ENCODE peak calls at places on chromosomes 6 and 20, in five cellular contexts. One of them, this sample, is unnamed. For H3K4me1, the result is how much of the 10 kb centered on the place peaks cover.

GRCh38 chr6:106434530-106434929 is 74.0 kb downstream of the CRYBG1 start:
- DNase-seq in ovary: no peak
- DNase-seq in prostate gland: no peak
- DNase-seq in suprapubic skin: no peak
- DNase-seq in A549: no peak
- DNase-seq in this sample: no peak

GRCh38 chr20:37407573-37408002 is 61.6 kb downstream of the SRC start:
- DNase-seq in ovary: peak
- DNase-seq in prostate gland: no peak
- DNase-seq in suprapubic skin: no peak
- DNase-seq in A549: no peak
- DNase-seq in this sample: peak

GRCh38 chr6:21811484-21811883 is 217.9 kb downstream of the SOX4 start:
- DNase-seq in ovary: no peak
- DNase-seq in prostate gland: no peak
- DNase-seq in suprapubic skin: no peak
- DNase-seq in A549: no peak
- DNase-seq in this sample: no peak

GRCh38 chr20:19661717-19662637 is 96.1 kb upstream of the RIN2 start:
- DNase-seq in ovary: peak
- DNase-seq in prostate gland: peak
- DNase-seq in suprapubic skin: peak
- DNase-seq in A549: peak
- DNase-seq in this sample: peak

GRCh38 chr6:130713144-130713543 is 114.1 kb upstream of the SMLR1 start:
- DNase-seq in ovary: no peak
- DNase-seq in prostate gland: no peak
- DNase-seq in suprapubic skin: no peak
- DNase-seq in A549: no peak
- DNase-seq in this sample: no peak

GRCh38 chr6:73774311-73774766 is 78.3 kb downstream of the CD109 start:
- DNase-seq in ovary: no peak
- DNase-seq in prostate gland: no peak
- DNase-seq in suprapubic skin: no peak
- DNase-seq in A549: peak
- DNase-seq in this sample: peak

GRCh38 chr6:7590918-7591302 is 912 bp downstream of the SNRNP48 start:
- DNase-seq in ovary: no peak
- DNase-seq in prostate gland: no peak
- DNase-seq in suprapubic skin: no peak
- DNase-seq in A549: no peak
- DNase-seq in this sample: no peak

GRCh38 chr20:38523697-38524096 is 51.1 kb downstream of the RALGAPB start:
- DNase-seq in ovary: no peak
- DNase-seq in prostate gland: no peak
- DNase-seq in suprapubic skin: no peak
- DNase-seq in A549: peak
- DNase-seq in this sample: no peak

GRCh38 chr20:22312744-22313346 is 271.5 kb downstream of the FOXA2 start:
- DNase-seq in ovary: no peak
- DNase-seq in prostate gland: peak
- DNase-seq in suprapubic skin: no peak
- DNase-seq in A549: peak
- DNase-seq in this sample: peak

GRCh38 chr20:6641012-6641411 is 126.5 kb upstream of the BMP2 start:
- DNase-seq in ovary: no peak
- DNase-seq in prostate gland: no peak
- DNase-seq in suprapubic skin: no peak
- DNase-seq in A549: no peak
- DNase-seq in this sample: no peak

GRCh38 chr6:114108119-114109002 is 137.4 kb upstream of the HDAC2 start:
- DNase-seq in ovary: peak
- DNase-seq in prostate gland: peak
- DNase-seq in suprapubic skin: no peak
- DNase-seq in A549: peak
- DNase-seq in this sample: peak

GRCh38 chr6:89768324-89768723 is 51.3 kb downstream of the MDN1 start:
- DNase-seq in ovary: no peak
- DNase-seq in prostate gland: no peak
- DNase-seq in suprapubic skin: no peak
- DNase-seq in A549: no peak
- DNase-seq in this sample: no peak

GRCh38 chr6:100719883-100720682 is 161.0 kb downstream of the ASCC3 start:
- DNase-seq in ovary: no peak
- DNase-seq in prostate gland: no peak
- DNase-seq in suprapubic skin: no peak
- DNase-seq in A549: peak
- DNase-seq in this sample: no peak

GRCh38 chr6:40907198-40907701 is 131.8 kb downstream of the UNC5CL start:
- DNase-seq in ovary: peak
- DNase-seq in prostate gland: peak
- DNase-seq in suprapubic skin: no peak
- DNase-seq in A549: peak
- DNase-seq in this sample: peak

GRCh38 chr20:50038574-50038991 is 55.8 kb downstream of the SNAI1 start:
- DNase-seq in ovary: no peak
- DNase-seq in prostate gland: no peak
- DNase-seq in suprapubic skin: no peak
- DNase-seq in A549: no peak
- DNase-seq in this sample: no peak

GRCh38 chr6:163718537-163718936 is 304.0 kb downstream of the QKI start:
- DNase-seq in ovary: no peak
- DNase-seq in prostate gland: no peak
- DNase-seq in suprapubic skin: no peak
- DNase-seq in A549: no peak
- DNase-seq in this sample: no peak

GRCh38 chr6:3202999-3203696 is 24.3 kb downstream of the TUBB2B start:
- DNase-seq in ovary: no peak
- DNase-seq in prostate gland: no peak
- DNase-seq in suprapubic skin: no peak
- DNase-seq in A549: no peak
- DNase-seq in this sample: no peak

GRCh38 chr20:36888880-36889516 is 13.1 kb downstream of the TLDC2 start:
- DNase-seq in ovary: no peak
- DNase-seq in prostate gland: no peak
- DNase-seq in suprapubic skin: no peak
- DNase-seq in A549: no peak
- DNase-seq in this sample: no peak

GRCh38 chr6:128161839-128162238 is 261.0 kb upstream of the THEMIS start:
- DNase-seq in ovary: no peak
- DNase-seq in prostate gland: no peak
- DNase-seq in suprapubic skin: no peak
- DNase-seq in A549: no peak
- DNase-seq in this sample: no peak

GRCh38 chr20:47921306-47922279 is 136.3 kb upstream of the SULF2 start:
- DNase-seq in ovary: no peak
- DNase-seq in prostate gland: no peak
- DNase-seq in suprapubic skin: no peak
- DNase-seq in A549: no peak
- DNase-seq in this sample: no peak

GRCh38 chr6:71619836-71620235 is 266.5 kb upstream of the RIMS1 start:
- DNase-seq in ovary: no peak
- DNase-seq in prostate gland: no peak
- DNase-seq in suprapubic skin: no peak
- DNase-seq in A549: no peak
- DNase-seq in this sample: no peak

GRCh38 chr6:109892451-109893435 is 85.4 kb upstream of the GPR6 start:
- DNase-seq in ovary: no peak
- DNase-seq in prostate gland: peak
- DNase-seq in suprapubic skin: no peak
- DNase-seq in A549: no peak
- DNase-seq in this sample: peak

GRCh38 chr20:25580711-25581110 is 4.6 kb downstream of the NINL start:
- DNase-seq in ovary: no peak
- DNase-seq in prostate gland: no peak
- DNase-seq in suprapubic skin: no peak
- DNase-seq in A549: no peak
- DNase-seq in this sample: no peak

GRCh38 chr20:58140787-58141396 is 87.6 kb downstream of the ANKRD60 start:
- DNase-seq in ovary: no peak
- DNase-seq in prostate gland: no peak
- DNase-seq in suprapubic skin: no peak
- DNase-seq in A549: no peak
- DNase-seq in this sample: no peak

GRCh38 chr6:17484201-17484606 is 90.8 kb downstream of the CAP2 start:
- DNase-seq in ovary: no peak
- DNase-seq in prostate gland: no peak
- DNase-seq in suprapubic skin: no peak
- DNase-seq in A549: no peak
- DNase-seq in this sample: no peak

GRCh38 chr6:138440758-138441362 is 36.8 kb downstream of the HEBP2 start:
- DNase-seq in ovary: no peak
- DNase-seq in prostate gland: no peak
- DNase-seq in suprapubic skin: no peak
- DNase-seq in A549: no peak
- DNase-seq in this sample: no peak

GRCh38 chr6:11770546-11771466 is 7.8 kb downstream of the ADTRP start:
- DNase-seq in ovary: peak
- DNase-seq in prostate gland: peak
- DNase-seq in suprapubic skin: peak
- DNase-seq in A549: peak
- DNase-seq in this sample: peak

GRCh38 chr6:11772109-11772830 is 6.3 kb downstream of the ADTRP start:
- DNase-seq in ovary: no peak
- DNase-seq in prostate gland: peak
- DNase-seq in suprapubic skin: peak
- DNase-seq in A549: peak
- DNase-seq in this sample: no peak

GRCh38 chr6:11773013-11773412 is 5.6 kb downstream of the ADTRP start:
- DNase-seq in ovary: no peak
- DNase-seq in prostate gland: no peak
- DNase-seq in suprapubic skin: no peak
- DNase-seq in A549: no peak
- DNase-seq in this sample: no peak

GRCh38 chr6:11769816-11770545 is 8.6 kb downstream of the ADTRP start:
- DNase-seq in ovary: no peak
- DNase-seq in prostate gland: no peak
- DNase-seq in suprapubic skin: no peak
- DNase-seq in A549: no peak
- DNase-seq in this sample: no peak

GRCh38 chr6:11771473-11772048 is 7.0 kb downstream of the ADTRP start:
- DNase-seq in ovary: no peak
- DNase-seq in prostate gland: no peak
- DNase-seq in suprapubic skin: no peak
- DNase-seq in A549: no peak
- DNase-seq in this sample: no peak
- H3K4me1 ChIP-seq in ovary: under half
- H3K4me1 ChIP-seq in prostate gland: under half
- H3K4me1 ChIP-seq in suprapubic skin: half or more
- H3K4me1 ChIP-seq in A549: half or more
- H3K4me1 ChIP-seq in this sample: under half

GRCh38 chr6:26232306-26232949 is 132.6 kb upstream of the BTN3A2 start:
- DNase-seq in ovary: no peak
- DNase-seq in prostate gland: no peak
- DNase-seq in suprapubic skin: no peak
- DNase-seq in A549: no peak
- DNase-seq in this sample: no peak

GRCh38 chr6:26235240-26235730 is 129.7 kb upstream of the BTN3A2 start:
- DNase-seq in ovary: no peak
- DNase-seq in prostate gland: no peak
- DNase-seq in suprapubic skin: no peak
- DNase-seq in A549: peak
- DNase-seq in this sample: no peak

GRCh38 chr6:26234421-26235239 is 130.4 kb upstream of the BTN3A2 start:
- DNase-seq in ovary: no peak
- DNase-seq in prostate gland: peak
- DNase-seq in suprapubic skin: no peak
- DNase-seq in A549: peak
- DNase-seq in this sample: peak

GRCh38 chr6:26232950-26233607 is 131.9 kb upstream of the BTN3A2 start:
- DNase-seq in ovary: no peak
- DNase-seq in prostate gland: no peak
- DNase-seq in suprapubic skin: no peak
- DNase-seq in A549: peak
- DNase-seq in this sample: no peak

DNA sequence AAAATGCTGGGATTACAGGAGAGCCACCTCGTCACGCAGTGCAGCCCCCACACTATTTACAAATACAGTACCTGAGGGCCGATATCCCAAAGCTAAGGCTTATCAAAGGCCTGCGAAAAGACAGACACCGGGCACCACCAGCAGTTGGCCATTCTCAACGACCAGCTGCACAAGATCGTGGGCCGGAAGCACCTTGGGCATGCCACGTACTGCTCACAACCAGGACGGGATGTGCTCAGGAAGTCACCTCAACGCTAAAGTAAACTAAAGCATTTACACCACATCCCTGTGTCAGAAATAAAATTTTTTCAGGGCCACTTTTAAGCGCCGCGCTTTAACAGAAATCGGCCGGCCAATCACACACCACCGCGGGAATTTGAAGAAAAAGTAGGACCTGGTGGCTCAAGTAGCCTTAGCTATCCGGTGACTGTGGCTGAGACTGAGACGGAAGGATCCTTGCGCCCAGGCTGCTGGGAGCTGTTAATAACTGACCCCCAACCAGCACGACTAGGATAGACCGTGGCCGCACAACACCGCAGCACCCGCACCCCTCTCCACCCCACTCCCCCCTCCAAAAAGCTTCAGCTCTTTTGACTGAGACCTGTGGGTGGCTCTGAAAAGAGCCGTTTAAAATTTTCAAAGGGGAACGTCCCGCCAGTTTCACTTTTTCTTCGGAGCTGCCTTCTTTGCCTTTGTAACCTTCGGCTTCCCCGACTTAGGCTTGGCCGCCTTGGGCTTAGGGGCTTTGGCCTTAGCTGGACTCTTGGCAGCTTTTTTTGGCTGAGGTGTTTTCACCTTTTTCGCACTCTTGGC is 131.2 kb upstream of the BTN3A2 start:
- DNase-seq in ovary: no peak
- DNase-seq in prostate gland: peak
- DNase-seq in suprapubic skin: peak
- DNase-seq in A549: peak
- DNase-seq in this sample: peak
- TF ChIP-seq POLR2A in ovary: no peak
- TF ChIP-seq POLR2A in prostate gland: peak
- TF ChIP-seq POLR2A in suprapubic skin: no peak
- TF ChIP-seq POLR2A in A549: peak
- TF ChIP-seq POLR2A in this sample: no peak

DNA sequence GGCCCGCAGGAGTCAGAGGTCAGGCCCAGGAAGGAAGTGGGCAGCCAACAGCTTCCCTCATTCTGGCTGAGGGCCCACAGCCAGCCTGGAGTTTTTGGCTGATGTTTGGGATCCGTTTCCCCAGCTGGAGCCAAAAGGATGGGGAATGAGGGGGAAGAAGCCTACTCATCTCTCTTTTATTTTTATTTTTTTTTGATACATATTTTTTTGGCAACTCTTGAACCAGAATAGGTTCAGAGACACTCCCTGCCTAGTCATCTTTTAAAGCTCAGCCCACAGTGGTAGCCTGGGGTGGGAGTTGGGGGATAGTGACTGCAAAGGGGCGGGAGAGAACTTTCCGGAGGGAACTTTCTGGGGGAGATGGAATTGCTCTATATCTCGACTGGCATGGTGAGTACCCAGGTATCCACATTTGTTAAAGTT is 54.3 kb upstream of the MLN start:
- DNase-seq in ovary: no peak
- DNase-seq in prostate gland: no peak
- DNase-seq in suprapubic skin: no peak
- DNase-seq in A549: no peak
- DNase-seq in this sample: no peak
- H3K4me1 ChIP-seq in ovary: under half
- H3K4me1 ChIP-seq in prostate gland: under half
- H3K4me1 ChIP-seq in suprapubic skin: under half
- H3K4me1 ChIP-seq in A549: under half
- H3K4me1 ChIP-seq in this sample: under half

GRCh38 chr20:5119435-5120188 is at the start of gene PCNA:
- DNase-seq in ovary: peak
- DNase-seq in prostate gland: peak
- DNase-seq in suprapubic skin: peak
- DNase-seq in A549: peak
- DNase-seq in this sample: peak
- TF ChIP-seq POLR2A in ovary: peak
- TF ChIP-seq POLR2A in prostate gland: peak
- TF ChIP-seq POLR2A in suprapubic skin: peak
- TF ChIP-seq POLR2A in A549: peak
- TF ChIP-seq POLR2A in this sample: peak